ENCODE peak calls at places on chromosomes 5 and 9, in nine cellular contexts. O, E, Y, Z, V, C, S, J and R are unnamed samples.

GRCh38 chr5:102867999-102868662 is 113.0 kb downstream of the PAM start:
- DNase-seq in O (no peak), E (no peak), Y (no peak), Z (peak), V (no peak), C (no peak), S (no peak), J (no peak), R (no peak)

GRCh38 chr5:143148461-143149170 is 254.9 kb downstream of the NR3C1 start:
- DNase-seq in O (no peak), E (no peak), Y (peak), Z (peak), V (no peak), C (peak), S (peak), J (no peak), R (no peak)

GRCh38 chr5:62720036-62720441 is 141.4 kb downstream of the LRRC70 start:
- DNase-seq in O (no peak), E (no peak), Y (no peak), Z (no peak), V (peak), C (peak), S (peak), J (peak), R (no peak)

GRCh38 chr9:75950983-75951382 is 60.5 kb downstream of the PCSK5 start:
- DNase-seq in O (no peak), E (no peak), Y (no peak), Z (peak), V (no peak), C (no peak), S (no peak), J (no peak), R (no peak)

GRCh38 chr5:143002459-143003327 is 232.5 kb downstream of the ARHGAP26 start:
- DNase-seq in O (peak), E (no peak), Y (peak), Z (peak), V (no peak), C (peak), S (peak), J (no peak), R (no peak)

GRCh38 chr5:114363837-114364236 is 2.0 kb downstream of the KCNN2 start:
- DNase-seq in O (no peak), E (no peak), Y (no peak), Z (no peak), V (no peak), C (no peak), S (no peak), J (no peak), R (no peak)

GRCh38 chr9:121915304-121915625 is 177.8 kb downstream of the TTLL11 start:
- DNase-seq in O (no peak), E (no peak), Y (no peak), Z (no peak), V (no peak), C (no peak), S (no peak), J (no peak), R (no peak)

GRCh38 chr9:131810351-131811170 is 70.7 kb upstream of the RAPGEF1 start:
- DNase-seq in O (no peak), E (no peak), Y (no peak), Z (no peak), V (no peak), C (no peak), S (no peak), J (no peak), R (no peak)

GRCh38 chr5:170223906-170224305 is 8.9 kb upstream of the C5orf58 start:
- DNase-seq in O (no peak), E (no peak), Y (no peak), Z (no peak), V (no peak), C (no peak), S (peak), J (no peak), R (no peak)

GRCh38 chr5:153256-153655 is 38.0 kb upstream of the LRRC14B start:
- DNase-seq in O (no peak), E (no peak), Y (no peak), Z (peak), V (no peak), C (no peak), S (no peak), J (no peak), R (no peak)

GRCh38 chr9:126706698-126707053 is 92.9 kb downstream of the LMX1B start:
- DNase-seq in O (no peak), E (no peak), Y (no peak), Z (no peak), V (no peak), C (no peak), S (no peak), J (no peak), R (no peak)

GRCh38 chr9:126704157-126704941 is 90.6 kb downstream of the LMX1B start:
- DNase-seq in O (no peak), E (no peak), Y (no peak), Z (peak), V (no peak), C (peak), S (peak), J (no peak), R (peak)

GRCh38 chr9:126707083-126707482 is 93.4 kb downstream of the LMX1B start:
- DNase-seq in O (no peak), E (no peak), Y (no peak), Z (no peak), V (no peak), C (no peak), S (no peak), J (no peak), R (no peak)

GRCh38 chr9:126705311-126705766 is 91.6 kb downstream of the LMX1B start:
- DNase-seq in O (no peak), E (peak), Y (no peak), Z (peak), V (peak), C (peak), S (peak), J (peak), R (no peak)

GRCh38 chr9:126705767-126706697 is 92.3 kb downstream of the LMX1B start:
- DNase-seq in O (no peak), E (no peak), Y (no peak), Z (peak), V (peak), C (peak), S (peak), J (peak), R (no peak)
- TF ChIP-seq CTCF in O (peak), E (peak), Y (peak), Z (peak), V (peak), C (peak), S (peak), J (peak), R (peak)

GRCh38 chr5:109374625-109375024 is 35.1 kb downstream of the PJA2 start:
- DNase-seq in O (no peak), E (no peak), Y (no peak), Z (no peak), V (no peak), C (no peak), S (no peak), J (no peak), R (no peak)
- TF ChIP-seq CTCF in O (no peak), E (peak), Y (no peak), Z (no peak), V (no peak), C (no peak), S (no peak), J (no peak), R (peak)

DNA sequence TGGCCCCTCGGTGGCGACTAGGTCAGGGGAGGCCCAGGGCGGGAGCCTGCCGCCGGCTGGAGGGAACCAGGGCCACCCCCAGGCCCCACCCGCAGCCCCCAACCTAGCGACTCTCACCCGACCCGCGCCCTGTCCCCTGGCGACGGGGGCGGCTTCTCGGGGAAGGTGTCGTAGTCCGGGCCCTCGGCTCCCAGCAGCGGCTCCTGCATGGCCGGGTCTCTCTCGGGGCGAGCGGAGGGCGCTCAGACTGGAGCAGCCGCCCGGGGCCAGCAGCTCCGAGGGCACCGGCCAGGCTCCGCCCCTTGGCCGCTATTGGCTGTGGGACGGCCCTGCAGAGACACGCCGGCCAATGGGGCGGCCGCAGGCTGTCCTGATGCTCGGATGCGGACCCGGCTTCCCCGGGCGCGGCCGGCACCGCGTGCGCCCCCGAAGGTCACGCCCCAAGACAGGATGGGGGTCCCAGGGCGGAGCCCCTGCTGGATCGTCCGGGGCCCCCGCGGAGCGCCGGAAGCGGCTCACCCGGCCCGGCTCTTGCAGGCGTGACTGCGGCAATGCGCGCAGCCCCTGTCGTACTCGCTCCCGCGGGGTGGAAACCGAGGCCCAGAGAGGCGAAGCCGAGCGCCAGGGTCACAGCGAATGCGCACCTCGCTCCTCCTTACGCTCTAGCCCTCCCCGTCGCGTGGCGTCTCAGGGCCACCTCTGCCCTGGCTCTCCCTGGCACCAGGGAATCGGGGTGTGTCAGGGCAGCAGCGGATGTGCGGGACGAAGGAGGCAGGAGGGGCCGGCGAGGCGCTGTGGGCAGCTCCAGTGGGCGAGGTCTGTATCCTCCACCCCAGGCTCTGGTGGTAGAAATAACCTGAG is at the start of gene SLC2A6:
- DNase-seq in O (no peak), E (no peak), Y (no peak), Z (peak), V (peak), C (peak), S (peak), J (peak), R (peak)
- TF ChIP-seq CTCF in O (no peak), E (no peak), Y (no peak), Z (no peak), V (no peak), C (no peak), S (no peak), J (no peak), R (peak)

DNA sequence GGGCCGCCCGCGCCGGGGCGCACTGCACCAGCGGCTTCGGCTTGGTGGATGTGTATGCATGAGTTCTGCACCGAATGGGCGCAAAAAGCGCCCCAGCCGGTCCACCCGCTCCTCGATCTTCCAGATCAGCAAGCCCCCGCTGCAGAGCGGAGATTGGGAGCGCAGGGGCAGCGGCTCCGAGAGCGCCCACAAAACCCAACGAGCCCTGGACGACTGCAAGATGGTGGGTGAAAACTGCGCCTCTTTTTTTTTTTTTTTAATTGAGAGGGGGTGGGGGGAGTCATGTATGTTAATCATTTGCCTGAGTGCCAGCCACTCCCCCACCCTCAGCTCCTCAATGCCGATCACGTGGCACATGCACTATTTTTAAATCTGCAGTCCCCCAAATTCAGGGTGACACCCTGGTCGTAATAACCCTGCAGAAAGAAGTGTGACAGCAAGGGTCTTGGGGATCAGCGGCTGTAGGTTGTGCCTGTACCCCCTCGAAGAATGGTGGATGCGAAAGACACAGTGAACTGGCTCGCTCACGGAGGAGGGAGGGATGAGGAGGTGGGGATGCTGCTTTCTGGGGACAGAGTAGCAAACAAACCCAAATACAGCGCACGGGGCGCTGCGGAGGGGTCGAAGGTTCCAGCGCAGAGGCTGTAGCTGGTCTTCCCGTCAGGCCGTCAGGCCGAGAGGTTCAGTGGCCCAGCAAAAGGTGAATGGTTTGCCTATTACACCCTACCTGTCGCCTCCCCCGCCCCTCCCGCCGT is 929 bp downstream of the RGS7BP start:
- DNase-seq in O (no peak), E (no peak), Y (no peak), Z (no peak), V (peak), C (no peak), S (no peak), J (peak), R (peak)
- TF ChIP-seq CTCF in O (no peak), E (peak), Y (no peak), Z (no peak), V (peak), C (no peak), S (no peak), J (no peak), R (no peak)